ENCODE peak calls at places on chromosomes 7 and 10, in five cellular contexts. C is HepG2, R is stomach, Q is A549, F is heart left ventricle. X is an unnamed sample. For H3K4me1, the result is how much of the 10 kb centered on the place peaks cover.

GRCh38 chr10:97585439-97585811 is 1.2 kb downstream of the HOGA1 start:
- DNase-seq in C (no peak), R (no peak), Q (no peak), F (no peak), X (no peak)

GRCh38 chr7:44965937-44966730 is 12.7 kb downstream of the MYO1G start:
- DNase-seq in C (no peak), R (no peak), Q (no peak), F (no peak), X (no peak)

GRCh38 chr7:79414910-79415309 is 38.6 kb downstream of the MAGI2 start:
- DNase-seq in C (no peak), R (no peak), Q (no peak), F (no peak), X (no peak)

GRCh38 chr10:110825510-110825909 is 46.2 kb upstream of the PDCD4 start:
- DNase-seq in C (no peak), R (no peak), Q (no peak), F (no peak), X (no peak)

GRCh38 chr10:97889461-97890265 is 40.0 kb downstream of the GOLGA7B start:
- DNase-seq in C (no peak), R (no peak), Q (peak), F (no peak), X (no peak)

GRCh38 chr7:18399624-18400235 is 95.8 kb upstream of the HDAC9 start:
- DNase-seq in C (no peak), R (no peak), Q (no peak), F (no peak), X (no peak)

GRCh38 chr10:127976701-127977367 is 69.9 kb downstream of the PTPRE start:
- DNase-seq in C (no peak), R (no peak), Q (no peak), F (no peak), X (no peak)

GRCh38 chr7:75611557-75612178 is 119.5 kb downstream of the SPDYE5 start:
- DNase-seq in C (peak), R (peak), Q (no peak), F (peak), X (peak)

GRCh38 chr7:140698477-140698876 is 2.0 kb downstream of the NDUFB2 start:
- DNase-seq in C (no peak), R (no peak), Q (no peak), F (peak), X (no peak)

GRCh38 chr7:151237244-151238189 is 5.2 kb downstream of the CHPF2 start:
- DNase-seq in C (no peak), R (no peak), Q (no peak), F (no peak), X (no peak)

DNA sequence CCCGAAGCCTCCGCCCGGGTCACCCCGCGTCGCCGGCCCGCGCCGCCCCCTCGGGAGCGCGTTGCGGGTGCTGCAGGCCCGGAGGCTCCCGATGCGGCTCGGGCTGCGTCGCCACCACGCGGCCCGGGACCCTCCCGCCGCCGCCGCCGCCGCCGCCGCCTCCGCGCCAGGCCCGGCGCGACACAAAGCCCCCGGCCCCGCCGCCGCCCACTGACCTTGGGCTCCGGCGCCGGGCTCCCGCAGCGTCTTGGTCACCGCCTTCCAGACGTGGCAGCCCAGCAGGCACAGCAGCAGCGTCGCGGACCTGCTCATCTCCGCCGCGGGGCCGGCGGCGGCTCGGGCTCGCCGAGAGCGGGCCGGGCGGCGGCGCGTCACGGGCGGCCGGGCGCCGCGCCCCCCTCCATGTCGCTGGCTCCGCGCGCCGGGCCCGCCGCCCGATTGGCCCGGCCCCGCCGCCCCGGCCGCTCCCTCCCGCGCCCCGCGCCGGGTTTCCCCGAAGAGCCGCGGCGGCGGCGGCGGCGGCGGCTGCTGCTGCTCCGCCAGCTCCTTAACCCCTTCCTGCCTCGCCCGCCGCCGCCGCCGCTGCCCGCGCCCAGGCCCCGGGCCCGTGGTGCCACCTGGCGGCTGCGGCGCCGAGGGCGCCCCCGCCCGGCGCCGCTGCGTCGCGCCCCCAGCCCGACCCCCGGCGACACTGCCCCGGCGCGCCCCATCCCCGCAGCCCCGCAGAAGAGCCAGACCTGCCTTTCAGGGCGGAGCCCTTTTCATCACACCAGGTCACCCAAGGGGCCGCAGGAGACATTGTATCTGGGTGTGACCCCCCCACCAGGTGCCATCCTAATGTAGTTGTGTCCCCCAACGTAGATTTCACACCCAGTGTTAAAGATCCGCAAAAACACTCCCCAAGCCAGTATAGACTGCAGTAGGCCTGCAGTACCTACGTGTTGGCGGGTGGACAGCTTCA is at the start of gene FAM171A1:
- DNase-seq in C (no peak), R (peak), Q (peak), F (peak), X (peak)
- TF ChIP-seq POLR2A in C (no peak), R (no peak), Q (peak), F (no peak), X (no peak)

GRCh38 chr10:5560142-5560843 is 35.5 kb downstream of the CALML3 start:
- DNase-seq in C (no peak), R (peak), Q (no peak), F (no peak), X (no peak)
- H3K4me1 ChIP-seq in C (half or more), R (under half), Q (under half), F (under half), X (under half)

GRCh38 chr7:26376208-26376917 is 84.7 kb downstream of the SNX10 start:
- DNase-seq in C (peak), R (no peak), Q (peak), F (no peak), X (peak)
- TF ChIP-seq POLR2A in C (no peak), R (no peak), Q (no peak), F (no peak), X (no peak)

DNA sequence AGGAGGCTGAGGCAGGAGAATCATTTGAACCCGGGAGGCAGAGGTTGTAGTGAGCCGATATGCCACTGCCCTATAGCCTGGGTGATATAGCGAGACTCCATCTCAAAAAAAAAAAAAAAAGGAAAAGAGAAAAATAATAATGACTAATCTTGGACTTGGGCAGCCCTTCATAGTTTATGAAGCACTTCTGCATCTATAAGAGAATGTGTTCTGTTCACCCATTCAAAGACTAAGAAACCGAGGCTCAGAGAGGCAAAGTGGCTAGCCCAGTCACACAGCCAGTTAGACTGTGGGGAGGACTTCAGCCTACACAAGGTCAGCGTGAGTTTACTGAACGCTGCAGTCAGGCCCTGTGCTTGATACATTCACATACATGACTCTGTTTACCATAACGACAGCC is 46.9 kb downstream of the UNC5B start:
- DNase-seq in C (no peak), R (no peak), Q (no peak), F (no peak), X (no peak)
- H3K4me1 ChIP-seq in C (under half), R (under half), Q (under half), F (half or more), X (under half)

DNA sequence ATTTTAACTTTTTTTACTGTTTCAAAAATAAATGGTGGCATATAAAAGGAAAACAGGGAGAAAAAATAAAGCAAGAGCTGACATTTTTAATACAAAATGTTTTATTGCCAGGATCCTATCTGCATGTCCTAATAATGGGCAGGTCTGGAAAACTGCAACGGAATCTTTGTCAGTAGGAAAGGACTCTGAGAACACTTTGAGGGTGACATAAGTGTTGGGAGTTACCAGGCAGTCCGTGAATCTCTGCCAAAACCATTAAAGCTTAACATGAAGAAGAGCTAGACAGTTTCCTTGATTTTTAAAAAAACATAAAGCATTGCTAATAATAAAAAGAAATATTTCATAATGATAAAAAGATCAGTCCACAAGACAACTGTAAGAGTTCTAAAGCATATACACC is 80.7 kb downstream of the AGMO start:
- DNase-seq in C (no peak), R (no peak), Q (no peak), F (no peak), X (no peak)
- TF ChIP-seq POLR2A in C (no peak), R (no peak), Q (no peak), F (no peak), X (no peak)

DNA sequence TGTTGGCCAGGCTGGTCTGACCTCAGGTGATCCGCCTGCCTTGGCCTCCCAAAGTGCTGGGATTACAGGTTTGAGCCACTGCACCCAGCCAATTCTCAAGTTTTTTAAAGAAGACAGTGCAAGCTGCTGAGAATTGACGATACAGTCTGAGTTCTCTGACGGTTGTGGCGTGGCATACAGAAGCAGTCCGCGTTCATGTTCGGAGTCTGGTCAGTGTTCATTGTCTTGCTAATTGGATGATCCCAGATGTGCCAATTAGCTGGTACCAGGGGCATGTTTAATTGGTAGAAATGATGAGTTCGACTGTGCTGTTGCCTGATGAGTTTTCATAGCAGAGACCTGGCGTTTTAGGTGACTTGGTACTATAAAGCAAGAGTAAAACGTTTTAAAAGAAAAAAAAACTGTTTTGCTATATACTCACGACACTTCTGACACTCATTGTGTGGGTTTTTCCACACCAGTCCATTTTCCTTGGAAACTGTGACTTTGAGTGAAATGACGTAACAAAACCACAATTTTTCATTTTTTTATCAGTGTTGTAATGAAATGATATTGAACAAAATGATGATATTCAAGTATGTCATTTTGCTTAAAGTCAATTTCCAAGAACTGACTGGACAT is 32.3 kb downstream of the CAMK1D start:
- DNase-seq in C (no peak), R (no peak), Q (no peak), F (no peak), X (no peak)
- H3K4me1 ChIP-seq in C (under half), R (under half), Q (under half), F (under half), X (under half)

GRCh38 chr7:74454059-74454947 is 597 bp downstream of the GTF2IRD1 start:
- DNase-seq in C (no peak), R (no peak), Q (no peak), F (no peak), X (peak)
- TF ChIP-seq POLR2A in C (no peak), R (no peak), Q (no peak), F (no peak), X (no peak)

GRCh38 chr7:50353894-50354595 is 49.5 kb downstream of the IKZF1 start:
- DNase-seq in C (no peak), R (no peak), Q (no peak), F (no peak), X (no peak)
- H3K4me1 ChIP-seq in C (under half), R (under half), Q (under half), F (under half), X (under half)

GRCh38 chr10:43409385-43410109 is 561 bp upstream of the HNRNPF start:
- DNase-seq in C (no peak), R (peak), Q (peak), F (peak), X (peak)

GRCh38 chr10:43407148-43407575 is 1.8 kb downstream of the HNRNPF start:
- DNase-seq in C (no peak), R (peak), Q (peak), F (peak), X (peak)

GRCh38 chr10:43408710-43409384 is at the start of gene HNRNPF:
- DNase-seq in C (peak), R (peak), Q (peak), F (peak), X (peak)

GRCh38 chr10:43408331-43408709 is 666 bp downstream of the HNRNPF start:
- DNase-seq in C (no peak), R (no peak), Q (no peak), F (no peak), X (no peak)

DNA sequence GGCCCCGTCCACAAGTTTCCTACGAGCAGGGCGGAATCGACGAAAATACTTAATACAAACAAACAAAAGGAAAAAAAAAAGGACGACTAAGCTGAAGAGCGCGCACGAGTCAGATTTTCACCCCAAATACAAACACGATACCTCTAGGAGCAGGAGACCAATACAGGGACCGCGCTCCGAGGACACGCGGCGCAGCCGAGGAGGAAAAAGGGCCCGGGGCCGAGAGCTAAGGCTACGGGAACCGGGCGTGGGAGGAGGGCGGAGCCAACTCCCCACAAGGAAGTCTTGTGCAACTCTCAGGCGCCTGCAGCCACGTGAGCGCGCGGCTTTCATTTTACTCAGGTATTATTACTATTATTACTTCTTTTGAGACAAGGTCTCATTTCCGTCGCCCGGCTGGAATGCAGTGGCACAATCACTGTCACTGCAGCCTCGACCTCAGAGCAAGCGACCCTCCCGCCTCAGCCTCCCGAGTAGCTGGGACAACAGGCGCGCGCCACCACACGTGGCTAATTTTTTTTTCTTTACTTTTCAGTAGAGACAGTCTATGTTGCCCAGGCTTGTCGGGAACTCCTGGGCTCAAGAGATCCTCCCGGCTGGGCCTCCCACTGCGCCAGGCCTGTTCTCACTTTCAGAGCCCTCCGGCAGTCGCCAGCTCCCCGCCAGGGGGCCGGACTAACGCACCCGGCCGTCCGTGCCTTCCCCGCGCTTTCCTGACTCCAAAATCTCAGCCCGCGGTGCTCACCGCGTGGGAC is 1.2 kb downstream of the HNRNPF start:
- DNase-seq in C (peak), R (peak), Q (peak), F (peak), X (peak)
- TF ChIP-seq POLR2A in C (peak), R (no peak), Q (peak), F (no peak), X (peak)

X was measured in adrenal gland.